ENCODE peak calls at places on chromosomes 1 and 21, in eight cellular contexts. M, R, V, W, C, Q, Z and K are unnamed samples.

GRCh38 chr1:56291374-56291841 is 288.0 kb downstream of the PLPP3 start:
- DNase-seq in M (no peak), R (peak), V (no peak), W (no peak), C (peak), Q (no peak), Z (no peak), K (no peak)

GRCh38 chr1:248114890-248115289 is 19.9 kb downstream of the OR2L13 start:
- DNase-seq in M (no peak), R (no peak), V (no peak), W (no peak), C (no peak), Q (no peak), Z (no peak), K (no peak)

GRCh38 chr21:45622416-45623097 is 21.0 kb upstream of the PCBP3 start:
- DNase-seq in M (no peak), R (no peak), V (no peak), W (no peak), C (no peak), Q (no peak), Z (no peak), K (no peak)

GRCh38 chr1:59569198-59569597 is 245.6 kb upstream of the HOOK1 start:
- DNase-seq in M (no peak), R (no peak), V (no peak), W (no peak), C (no peak), Q (no peak), Z (no peak), K (no peak)

GRCh38 chr1:15004396-15004795 is 149.2 kb upstream of the TMEM51 start:
- DNase-seq in M (no peak), R (no peak), V (no peak), W (no peak), C (no peak), Q (no peak), Z (no peak), K (no peak)

GRCh38 chr1:235741294-235741693 is 91.7 kb upstream of the GNG4 start:
- DNase-seq in M (no peak), R (no peak), V (no peak), W (no peak), C (no peak), Q (no peak), Z (no peak), K (no peak)

GRCh38 chr21:37369307-37369854 is 2.8 kb downstream of the DYRK1A start:
- DNase-seq in M (no peak), R (no peak), V (no peak), W (no peak), C (no peak), Q (no peak), Z (no peak), K (no peak)

GRCh38 chr1:197683895-197684553 is 91.3 kb downstream of the DENND1B start:
- DNase-seq in M (no peak), R (no peak), V (no peak), W (no peak), C (no peak), Q (no peak), Z (no peak), K (no peak)

GRCh38 chr1:226054519-226055327 is 7.8 kb upstream of the H3-3A start:
- DNase-seq in M (no peak), R (no peak), V (no peak), W (no peak), C (no peak), Q (no peak), Z (no peak), K (no peak)

DNA sequence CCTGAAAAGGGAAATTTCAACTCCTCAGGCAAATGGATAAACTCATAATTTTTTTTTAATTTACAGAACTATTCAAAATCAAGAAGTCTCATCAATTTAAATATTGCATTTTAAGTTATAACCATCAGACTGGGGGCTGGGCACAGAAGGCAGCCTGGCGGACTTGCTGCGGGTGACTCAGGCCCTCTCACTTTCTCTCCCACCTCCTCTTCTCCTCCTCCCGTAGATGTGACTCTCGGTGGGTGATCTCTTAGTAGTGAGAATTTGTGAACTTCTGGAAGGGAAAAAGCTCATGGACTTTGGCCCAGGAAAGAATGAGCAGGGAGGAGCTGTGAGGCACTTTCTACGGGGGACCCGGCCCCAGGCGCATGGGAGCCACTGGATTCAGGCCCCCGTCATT is 32.9 kb downstream of the CLIC6 start:
- DNase-seq in M (no peak), R (no peak), V (no peak), W (no peak), C (no peak), Q (no peak), Z (no peak), K (no peak)
- H3K27ac ChIP-seq in M (no peak), R (no peak), V (peak), W (peak), C (peak), Q (peak), Z (no peak), K (no peak)

GRCh38 chr1:2201062-2201461 is 6.5 kb upstream of the FAAP20 start:
- DNase-seq in M (no peak), R (no peak), V (no peak), W (no peak), C (no peak), Q (peak), Z (no peak), K (no peak)

GRCh38 chr1:2198571-2198970 is 4.0 kb upstream of the FAAP20 start:
- DNase-seq in M (peak), R (no peak), V (peak), W (no peak), C (no peak), Q (peak), Z (no peak), K (no peak)

GRCh38 chr1:2200308-2200943 is 5.9 kb upstream of the FAAP20 start:
- DNase-seq in M (no peak), R (no peak), V (no peak), W (no peak), C (no peak), Q (peak), Z (no peak), K (no peak)

GRCh38 chr1:2197732-2198165 is 3.2 kb upstream of the FAAP20 start:
- DNase-seq in M (no peak), R (no peak), V (no peak), W (no peak), C (no peak), Q (peak), Z (no peak), K (no peak)

GRCh38 chr1:2199042-2199810 is 4.7 kb upstream of the FAAP20 start:
- DNase-seq in M (peak), R (peak), V (peak), W (peak), C (peak), Q (peak), Z (peak), K (peak)
- H3K4me3 ChIP-seq in M (peak), R (peak), V (peak), W (peak), C (peak), Q (peak), Z (peak), K (peak)

GRCh38 chr1:150979723-150980056 is 2.4 kb upstream of the ANXA9 start:
- DNase-seq in M (no peak), R (no peak), V (no peak), W (no peak), C (no peak), Q (no peak), Z (no peak), K (no peak)
- TF ChIP-seq CTCF in M (no peak), R (no peak), V (no peak), W (no peak), C (no peak), Q (no peak), Z (no peak), K (peak)

GRCh38 chr1:205259361-205259832 is 31.7 kb downstream of the TMCC2 start:
- DNase-seq in M (no peak), R (no peak), V (no peak), W (no peak), C (no peak), Q (no peak), Z (no peak), K (no peak)

GRCh38 chr1:205255941-205256780 is 28.4 kb downstream of the TMCC2 start:
- DNase-seq in M (peak), R (peak), V (peak), W (peak), C (peak), Q (no peak), Z (peak), K (peak)

GRCh38 chr1:205258313-205259176 is 30.8 kb downstream of the TMCC2 start:
- DNase-seq in M (no peak), R (no peak), V (no peak), W (no peak), C (no peak), Q (no peak), Z (no peak), K (no peak)

GRCh38 chr1:205256956-205257615 is 29.3 kb downstream of the TMCC2 start:
- DNase-seq in M (no peak), R (no peak), V (no peak), W (no peak), C (no peak), Q (no peak), Z (no peak), K (no peak)

DNA sequence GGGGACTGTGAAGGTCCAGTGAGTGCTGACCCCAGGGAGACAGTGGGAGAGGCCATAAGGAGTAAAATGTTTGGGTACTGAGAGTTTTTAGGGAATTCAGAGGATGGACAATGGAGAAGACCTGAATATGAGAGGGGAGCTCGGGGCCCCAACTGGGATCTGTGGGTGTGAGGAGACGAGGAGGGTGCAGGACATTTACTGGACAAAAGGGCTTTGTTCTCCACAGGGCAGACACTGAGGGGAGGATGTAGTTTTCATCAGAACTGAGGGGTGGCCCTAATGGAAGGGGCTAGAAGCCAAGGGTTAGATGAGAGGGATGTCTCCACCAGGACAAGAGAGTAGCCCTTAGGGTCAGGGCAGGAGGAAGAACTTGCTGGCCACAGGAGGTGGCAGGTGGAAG is 30.0 kb downstream of the TMCC2 start:
- DNase-seq in M (no peak), R (no peak), V (no peak), W (no peak), C (no peak), Q (no peak), Z (no peak), K (no peak)
- H3K27ac ChIP-seq in M (no peak), R (no peak), V (no peak), W (no peak), C (no peak), Q (no peak), Z (no peak), K (no peak)

GRCh38 chr1:12244585-12244984 is 14.8 kb downstream of the VPS13D start:
- DNase-seq in M (peak), R (no peak), V (no peak), W (peak), C (no peak), Q (no peak), Z (no peak), K (no peak)
- H3K4me3 ChIP-seq in M (no peak), R (no peak), V (no peak), W (no peak), C (no peak), Q (no peak), Z (no peak), K (no peak)

DNA sequence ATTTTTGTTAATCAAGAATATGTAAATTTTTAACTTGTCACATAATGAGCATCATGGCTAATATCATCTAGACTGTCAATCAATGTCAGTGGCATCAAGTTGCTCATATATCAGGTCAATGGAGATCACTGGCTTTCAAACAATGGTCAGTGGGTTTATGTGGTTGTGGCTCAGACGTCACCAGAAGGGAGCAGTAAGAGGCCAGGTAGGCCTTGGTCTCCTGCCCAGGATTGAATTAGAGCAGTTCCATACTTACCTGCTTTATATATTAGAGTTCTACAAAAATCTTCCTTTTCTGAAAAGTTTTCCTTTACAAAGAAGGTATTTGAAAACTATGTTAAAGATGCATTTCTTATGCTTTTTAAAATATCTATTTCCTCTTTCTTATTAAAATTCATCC is 206.3 kb upstream of the B3GALT2 start:
- DNase-seq in M (no peak), R (no peak), V (no peak), W (no peak), C (no peak), Q (no peak), Z (no peak), K (no peak)
- TF ChIP-seq CTCF in M (no peak), R (no peak), V (no peak), W (no peak), C (no peak), Q (no peak), Z (no peak), K (no peak)

GRCh38 chr1:154411525-154411924 is 6.4 kb downstream of the IL6R start:
- DNase-seq in M (no peak), R (no peak), V (no peak), W (no peak), C (no peak), Q (no peak), Z (no peak), K (no peak)
- H3K27ac ChIP-seq in M (no peak), R (no peak), V (peak), W (no peak), C (no peak), Q (no peak), Z (no peak), K (no peak)